ENCODE peak calls at places on chromosomes 1 and 21, in six cellular contexts. S, O, K, B, C and V are unnamed samples.

GRCh38 chr1:20552728-20553571 is 577 bp downstream of the FAM43B start:
- DNase-seq in S (no peak), O (no peak), K (peak), B (no peak), C (peak), V (no peak)

GRCh38 chr1:27368872-27369703 is 2.3 kb upstream of the MAP3K6 start:
- DNase-seq in S (no peak), O (no peak), K (no peak), B (no peak), C (no peak), V (no peak)

GRCh38 chr1:151058682-151059341 is 610 bp downstream of the CDC42SE1 start:
- DNase-seq in S (no peak), O (no peak), K (peak), B (peak), C (no peak), V (peak)

GRCh38 chr1:171137580-171137979 is 46.9 kb downstream of the FMO3 start:
- DNase-seq in S (no peak), O (no peak), K (no peak), B (no peak), C (no peak), V (no peak)

GRCh38 chr1:200873116-200873670 is 412 bp downstream of the GPR25 start:
- DNase-seq in S (no peak), O (no peak), K (no peak), B (peak), C (no peak), V (no peak)

GRCh38 chr1:206635983-206636354 is 633 bp downstream of the DYRK3 start:
- DNase-seq in S (no peak), O (no peak), K (peak), B (no peak), C (no peak), V (no peak)

GRCh38 chr21:41796476-41797080 is 29.7 kb upstream of the RIPK4 start:
- DNase-seq in S (no peak), O (no peak), K (no peak), B (no peak), C (no peak), V (no peak)

GRCh38 chr1:221366495-221367095 is 375.3 kb downstream of the DUSP10 start:
- DNase-seq in S (no peak), O (no peak), K (no peak), B (no peak), C (no peak), V (no peak)

GRCh38 chr1:205812271-205812877 is 624 bp downstream of the SLC41A1 start:
- DNase-seq in S (no peak), O (no peak), K (peak), B (no peak), C (no peak), V (peak)

GRCh38 chr1:53833393-53833792 is 4.7 kb downstream of the NDC1 start:
- DNase-seq in S (no peak), O (no peak), K (no peak), B (no peak), C (no peak), V (no peak)

GRCh38 chr1:3436451-3436850 is 18.0 kb upstream of the ARHGEF16 start:
- DNase-seq in S (no peak), O (no peak), K (no peak), B (no peak), C (no peak), V (no peak)

GRCh38 chr21:17650301-17650700 is 37.6 kb upstream of the BTG3 start:
- DNase-seq in S (no peak), O (no peak), K (no peak), B (no peak), C (no peak), V (no peak)

GRCh38 chr1:219523411-219523810 is 89.5 kb downstream of the ZC3H11B start:
- DNase-seq in S (no peak), O (no peak), K (no peak), B (no peak), C (no peak), V (no peak)

GRCh38 chr1:183061194-183061593 is 38.0 kb downstream of the LAMC1 start:
- DNase-seq in S (no peak), O (no peak), K (no peak), B (no peak), C (no peak), V (no peak)

GRCh38 chr1:180632326-180633088 is 685 bp downstream of the XPR1 start:
- DNase-seq in S (no peak), O (peak), K (no peak), B (peak), C (peak), V (peak)

GRCh38 chr1:109929588-109930251 is 19.1 kb downstream of the CSF1 start:
- DNase-seq in S (no peak), O (no peak), K (no peak), B (no peak), C (no peak), V (no peak)

GRCh38 chr1:22053018-22053860 is 730 bp downstream of the CDC42 start:
- DNase-seq in S (peak), O (peak), K (peak), B (peak), C (peak), V (peak)

GRCh38 chr1:153628638-153629342 is 556 bp downstream of the S100A1 start:
- DNase-seq in S (no peak), O (no peak), K (no peak), B (no peak), C (no peak), V (no peak)

GRCh38 chr1:153627797-153628626 is at the start of gene S100A1:
- DNase-seq in S (no peak), O (no peak), K (no peak), B (no peak), C (peak), V (peak)

GRCh38 chr1:153624965-153625611 is 2.2 kb downstream of the S100A13 start:
- DNase-seq in S (no peak), O (no peak), K (no peak), B (no peak), C (no peak), V (no peak)

GRCh38 chr1:153626477-153626928 is 802 bp downstream of the S100A13 start:
- DNase-seq in S (no peak), O (no peak), K (no peak), B (no peak), C (no peak), V (no peak)

DNA sequence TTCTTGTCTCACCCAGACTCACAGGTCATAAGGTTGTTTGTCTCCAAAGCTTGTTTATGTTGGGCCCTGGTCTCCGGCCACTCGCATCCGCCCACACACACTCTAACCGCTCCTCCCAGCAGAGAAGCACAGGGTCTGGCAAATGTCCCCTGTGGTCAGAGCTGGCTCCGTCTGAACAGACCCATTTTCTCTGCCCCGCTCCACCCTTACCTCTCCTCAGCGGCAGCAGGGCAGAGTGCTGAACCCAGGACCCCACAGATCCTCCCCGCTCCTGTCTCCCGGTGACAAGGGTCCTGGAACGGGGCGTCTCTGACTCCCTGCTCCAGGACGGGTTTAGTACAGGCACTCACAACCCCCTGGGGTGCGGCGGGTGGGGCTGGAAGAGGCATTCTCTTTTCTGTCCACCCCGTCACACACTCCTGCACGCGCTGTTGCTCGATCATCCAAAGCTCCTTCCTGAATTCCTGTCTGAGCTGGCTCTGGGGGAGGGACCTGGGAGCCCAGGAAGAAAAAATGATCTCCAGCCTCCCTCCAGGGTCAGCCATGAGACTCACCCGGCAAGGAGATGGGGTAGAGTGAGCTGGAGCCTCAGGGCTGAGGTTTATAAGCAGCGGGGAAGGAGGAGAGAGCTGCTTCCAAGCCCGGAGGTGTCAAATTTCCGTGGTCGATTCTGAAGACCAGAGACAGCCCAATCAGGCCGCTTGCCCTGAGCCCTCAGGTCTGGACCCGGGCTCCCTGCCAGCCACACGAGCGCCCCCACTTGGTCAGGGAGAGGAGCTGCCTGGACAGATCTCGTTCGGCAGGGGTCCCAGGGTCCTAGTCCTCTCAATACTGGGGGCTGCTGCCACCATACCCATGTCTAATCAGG is at the start of gene S100A13:
- DNase-seq in S (no peak), O (no peak), K (peak), B (peak), C (peak), V (peak)
- H3K4me3 ChIP-seq in S (no peak), O (no peak), K (peak), B (peak), C (peak), V (peak)

GRCh38 chr1:175225805-175226129 is 33.2 kb upstream of the KIAA0040 start:
- DNase-seq in S (no peak), O (no peak), K (no peak), B (no peak), C (no peak), V (no peak)
- H3K4me3 ChIP-seq in S (no peak), O (no peak), K (no peak), B (no peak), C (no peak), V (no peak)

DNA sequence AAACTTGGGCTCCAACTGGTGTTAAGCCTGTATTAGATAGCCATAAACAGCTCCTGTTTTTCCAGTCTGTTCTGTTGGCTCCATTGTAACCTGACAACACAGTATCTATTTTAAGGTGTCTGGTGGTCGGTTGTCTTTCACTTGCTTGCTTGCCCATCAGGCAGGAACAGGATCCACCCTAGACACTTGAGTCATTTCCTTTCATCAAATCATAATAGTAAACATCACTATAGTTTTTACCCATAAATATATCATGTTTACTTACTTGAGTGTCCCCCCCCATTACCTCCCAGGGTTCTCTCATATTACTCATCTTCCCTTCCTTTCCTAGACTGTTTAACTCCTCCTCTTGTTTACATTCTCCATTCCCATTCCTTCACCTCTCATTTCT is 2.9 kb downstream of the DDI2 start:
- DNase-seq in S (no peak), O (peak), K (peak), B (no peak), C (no peak), V (no peak)
- H3K4me3 ChIP-seq in S (no peak), O (no peak), K (no peak), B (no peak), C (peak), V (no peak)

DNA sequence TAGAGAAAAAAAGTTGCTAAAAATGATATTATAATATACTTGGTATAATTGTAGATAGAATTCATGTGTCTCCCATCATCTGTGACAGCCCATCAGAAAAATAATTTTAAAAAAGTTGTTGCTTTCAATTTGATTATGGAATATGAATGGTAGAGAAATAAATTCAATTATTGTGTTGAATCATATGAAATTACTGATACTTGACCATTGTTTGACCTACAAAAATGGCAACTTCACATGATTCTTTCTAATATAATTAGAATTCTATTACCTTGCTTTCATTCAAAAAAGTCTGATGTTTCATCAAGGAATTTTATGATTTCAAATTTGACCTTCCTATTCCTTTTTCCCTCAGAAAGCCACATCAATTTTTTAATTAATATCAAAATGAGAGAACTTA is 11.5 kb downstream of the ESRRG start:
- DNase-seq in S (no peak), O (no peak), K (no peak), B (no peak), C (no peak), V (no peak)
- H3K4me3 ChIP-seq in S (no peak), O (no peak), K (no peak), B (no peak), C (no peak), V (no peak)